ENCODE peak calls at places on chromosomes 13 and 19, in ten cellular contexts. E is PC-3, Q is neural progenitor cell, B is pancreas, N is heart left ventricle, R is adrenal gland, H is H1, Y is thoracic aorta, O is uterus, F is kidney. L is an unnamed sample.

GRCh38 chr13:42181381-42181953 is 90.5 kb upstream of the AKAP11 start:
- DNase-seq in E (no peak), R (no peak), F (no peak), O (no peak), B (no peak), N (peak; percentile 27), Y (no peak), Q (no peak), H (no peak), L (no peak)

GRCh38 chr13:33740134-33740538 is 77.8 kb upstream of the RFC3 start:
- DNase-seq in O (no peak), Q (no peak), R (no peak), E (peak; percentile 52), F (no peak), H (no peak), B (no peak), Y (no peak), N (no peak), L (no peak)

GRCh38 chr13:60836821-60837220 is 439.8 kb downstream of the TDRD3 start:
- DNase-seq in B (no peak), E (no peak), Q (no peak), H (no peak), R (no peak), Y (no peak), N (no peak), F (no peak), O (no peak), L (no peak)

GRCh38 chr13:75415720-75416119 is 66.2 kb downstream of the TBC1D4 start:
- DNase-seq in O (no peak), Y (no peak), E (peak; percentile 73), Q (no peak), B (no peak), H (no peak), N (no peak), F (no peak), R (no peak), L (no peak)

GRCh38 chr13:52779028-52779612 is 39.5 kb upstream of the CNMD start:
- DNase-seq in B (no peak), Q (peak; percentile 62), Y (no peak), F (no peak), O (no peak), E (no peak), H (no peak), R (no peak), N (no peak), L (no peak)

GRCh38 chr19:14677464-14677863 is 2.8 kb upstream of the ADGRE3 start:
- DNase-seq in H (no peak), E (no peak), Q (no peak), R (no peak), Y (no peak), O (no peak), N (no peak), B (no peak), F (no peak), L (no peak)

GRCh38 chr19:15096223-15096622 is 11.0 kb upstream of the SYDE1 start:
- DNase-seq in N (no peak), H (no peak), E (no peak), R (no peak), F (no peak), O (no peak), Q (no peak), Y (no peak), B (no peak), L (no peak)

GRCh38 chr13:27005556-27005955 is 166.1 kb downstream of the USP12 start:
- DNase-seq in O (no peak), Q (peak; percentile 23), B (no peak), H (no peak), E (no peak), R (no peak), Y (no peak), N (no peak), F (no peak), L (no peak)

GRCh38 chr13:58087566-58087965 is 456.0 kb downstream of the PCDH17 start:
- DNase-seq in E (peak; percentile 2), N (no peak), O (no peak), R (no peak), H (no peak), B (no peak), Q (no peak), F (no peak), Y (no peak), L (no peak)

GRCh38 chr19:7808108-7808507 is 21.9 kb upstream of the EVI5L start:
- DNase-seq in R (no peak), Q (no peak), Y (no peak), N (no peak), H (no peak), F (no peak), B (no peak), E (peak; percentile 89), O (no peak), L (no peak)

GRCh38 chr13:113351514-113352026 is 12.4 kb downstream of the GRTP1 start:
- DNase-seq in R (peak; percentile 94), Q (no peak), F (no peak), O (peak; percentile 52), N (no peak), E (no peak), Y (no peak), H (no peak), B (no peak), L (no peak)

GRCh38 chr19:49085020-49085867 is at the start of gene SNRNP70:
- DNase-seq in E (peak; percentile 97), H (peak; percentile 99), Y (peak; percentile 91), B (peak; percentile 99), O (peak; percentile 99), N (peak; percentile 99), R (peak; percentile 99), F (peak; percentile 100), Q (peak; percentile 100), L (peak; percentile 100)
- TF ChIP-seq CTCF in E (no peak), H (peak; percentile 3), Y (no peak), B (no peak), O (peak; percentile 21), N (no peak), R (no peak), F (no peak), Q (peak; percentile 4), L (no peak)

GRCh38 chr19:21970466-21970865 is 40.3 kb downstream of the ZNF208 start:
- DNase-seq in Y (no peak), Q (no peak), F (no peak), E (no peak), O (no peak), B (no peak), H (no peak), N (no peak), R (no peak), L (no peak)
- H3K9me3 ChIP-seq in Y (peaks cover 98% of the 10 kb centered on the region), Q (peaks cover 33% of the 10 kb centered on the region), F (peaks cover 51% of the 10 kb centered on the region), E (peaks cover 42% of the 10 kb centered on the region), O (peaks cover 5% of the 10 kb centered on the region), B (no peaks in the 10 kb centered on the region), H (peaks cover 40% of the 10 kb centered on the region), N (peaks cover 26% of the 10 kb centered on the region), R (no peaks in the 10 kb centered on the region), L (peaks cover 87% of the 10 kb centered on the region)

DNA sequence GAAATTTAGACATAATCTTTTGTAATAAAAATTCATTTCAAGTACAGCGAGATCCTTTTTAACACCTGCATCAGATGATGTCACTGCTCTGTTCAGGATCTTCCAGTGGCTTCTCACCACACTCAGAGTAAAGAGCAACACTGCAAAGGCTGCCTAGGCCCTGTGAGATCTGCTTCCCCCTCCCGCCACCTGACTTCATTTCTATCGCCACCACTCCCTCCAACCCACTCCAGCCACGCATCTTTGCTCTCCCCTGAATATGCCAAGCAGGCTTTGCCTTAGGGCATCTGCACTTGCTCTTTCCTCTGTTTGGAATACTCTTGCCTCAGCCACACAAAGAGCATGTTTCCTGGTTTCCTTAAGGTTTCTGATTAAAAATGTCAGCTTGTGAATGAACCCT is 58.3 kb downstream of the MBNL2 start:
- DNase-seq in Y (no peak), Q (peak; percentile 3), B (no peak), O (no peak), E (no peak), H (no peak), R (no peak), F (no peak), N (no peak), L (no peak)
- H3K27ac ChIP-seq in Y (peak overlapping the region; percentile 60), Q (no peak overlapping the region), B (no peak overlapping the region), O (peak overlapping the region; percentile 82), E (peak overlapping the region; percentile 5), H (no peak overlapping the region), R (peak overlapping the region; percentile 57), F (peak overlapping the region; percentile 80), N (no peak overlapping the region), L (no peak overlapping the region)

GRCh38 chr19:33050110-33050509 is 14.6 kb downstream of the RHPN2 start:
- DNase-seq in F (no peak), E (no peak), O (no peak), B (no peak), H (no peak), Y (no peak), N (no peak), R (no peak), Q (no peak), L (no peak)
- TF ChIP-seq CTCF in F (no peak), E (no peak), O (no peak), B (no peak), H (no peak), Y (no peak), N (no peak), R (no peak), Q (no peak), L (no peak)

DNA sequence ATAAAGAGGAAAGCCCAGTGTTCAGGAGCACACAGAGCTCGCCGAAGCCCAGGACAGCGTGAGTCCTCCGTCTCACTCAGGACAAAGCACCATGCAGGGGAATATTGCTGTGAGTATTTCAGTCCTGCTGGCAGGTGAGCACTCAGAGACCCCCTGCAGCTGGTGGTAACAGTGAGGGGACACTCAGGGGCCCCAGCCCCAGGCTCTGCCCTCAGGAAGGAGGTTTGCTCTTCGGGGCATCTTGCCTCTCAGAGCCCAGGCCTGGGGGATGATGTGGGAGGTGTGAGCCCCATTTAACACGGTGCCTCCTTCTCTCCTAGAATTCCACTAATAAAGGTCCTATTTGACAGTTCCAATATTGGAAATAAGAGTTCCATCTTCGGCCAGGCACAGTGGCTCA is 14.8 kb downstream of the LILRA1 start:
- DNase-seq in H (no peak), R (no peak), N (no peak), B (no peak), Q (no peak), E (no peak), Y (no peak), F (peak; percentile 32), O (no peak), L (no peak)
- H3K9me3 ChIP-seq in H (peaks cover 73% of the 10 kb centered on the region), R (no peaks in the 10 kb centered on the region), N (no peaks in the 10 kb centered on the region), B (no peaks in the 10 kb centered on the region), Q (peaks cover 30% of the 10 kb centered on the region), E (no peaks in the 10 kb centered on the region), Y (no peaks in the 10 kb centered on the region), F (peaks cover 16% of the 10 kb centered on the region), O (no peaks in the 10 kb centered on the region), L (peaks cover 9% of the 10 kb centered on the region)

GRCh38 chr13:46662690-46663089 is 109.7 kb downstream of the LRCH1 start:
- DNase-seq in H (no peak), F (no peak), N (no peak), E (no peak), B (no peak), Y (no peak), R (no peak), Q (no peak), O (no peak), L (no peak)
- H3K27ac ChIP-seq in H (no peak overlapping the region), F (no peak overlapping the region), N (peak overlapping the region; percentile 23), E (no peak overlapping the region), B (peak overlapping the region; percentile 34), Y (no peak overlapping the region), R (no peak overlapping the region), Q (no peak overlapping the region), O (peak overlapping the region; percentile 67), L (peak overlapping the region; percentile 3)

GRCh38 chr19:24142771-24143170 is 55.8 kb downstream of the ZNF254 start:
- DNase-seq in R (no peak), O (no peak), Q (no peak), H (no peak), E (no peak), Y (no peak), B (no peak), F (no peak), N (no peak), L (no peak)
- TF ChIP-seq CTCF in R (no peak), O (no peak), Q (no peak), H (no peak), E (no peak), Y (no peak), B (no peak), F (no peak), N (no peak), L (no peak)

L was measured in stomach.